ENCODE peak calls at places on chromosomes 11 and 22, in six cellular contexts. Q is prostate gland, A is BJ, Y is fibroblast of mammary gland, B is neural crest cell, Z is A549. P is an unnamed sample.

GRCh38 chr22:30947821-30948454 is 20.6 kb downstream of the MORC2 start:
- DNase-seq in B (no peak), Y (peak), Z (peak), A (no peak), Q (no peak), P (peak)

GRCh38 chr11:86719781-86720463 is 47.5 kb upstream of the ME3 start:
- DNase-seq in A (no peak), Q (no peak), Y (peak), B (no peak), Z (peak), P (peak)

GRCh38 chr11:94455861-94456260 is 37.8 kb downstream of the MRE11 start:
- DNase-seq in Y (no peak), Z (no peak), Q (no peak), A (no peak), B (no peak), P (no peak)

GRCh38 chr11:2533642-2534115 is 88.9 kb downstream of the KCNQ1 start:
- DNase-seq in Y (peak), Q (no peak), A (peak), Z (no peak), B (peak), P (peak)

GRCh38 chr11:30749268-30749667 is 163.1 kb upstream of the MPPED2 start:
- DNase-seq in Y (no peak), A (no peak), B (no peak), Q (no peak), Z (no peak), P (no peak)

GRCh38 chr11:102306048-102306575 is 11.2 kb upstream of the BIRC3 start:
- DNase-seq in Z (peak), Y (no peak), Q (peak), A (no peak), B (no peak), P (no peak)

GRCh38 chr22:39439170-39439569 is 17.6 kb upstream of the MGAT3 start:
- DNase-seq in Z (peak), Q (no peak), B (no peak), A (no peak), Y (peak), P (no peak)

GRCh38 chr11:62324738-62325556 is 12.3 kb upstream of the ASRGL1 start:
- DNase-seq in Y (peak), Z (peak), A (no peak), B (peak), Q (no peak), P (no peak)

GRCh38 chr22:26851125-26851524 is 193.7 kb downstream of the MIAT start:
- DNase-seq in Q (no peak), A (no peak), Y (no peak), Z (no peak), B (no peak), P (no peak)

GRCh38 chr11:94544832-94545640 is 1.3 kb downstream of the FUT4 start:
- DNase-seq in Q (peak), B (peak), A (no peak), Z (no peak), Y (no peak), P (no peak)

GRCh38 chr11:126637800-126638175 is 282.3 kb downstream of the ST3GAL4 start:
- DNase-seq in B (no peak), Z (no peak), A (peak), Y (peak), Q (no peak), P (no peak)

GRCh38 chr22:19629720-19630419 is 84.4 kb upstream of the SEPTIN5 start:
- DNase-seq in A (no peak), B (peak), Q (peak), Z (peak), Y (peak), P (peak)

GRCh38 chr22:28241637-28242290 is 322.7 kb upstream of the PITPNB start:
- DNase-seq in Y (no peak), A (no peak), Z (no peak), Q (no peak), B (no peak), P (no peak)

GRCh38 chr11:74532496-74533246 is 39.1 kb upstream of the LIPT2 start:
- DNase-seq in Q (peak), Z (no peak), Y (no peak), B (no peak), A (no peak), P (no peak)

GRCh38 chr11:131441398-131441797 is 71.0 kb downstream of the NTM start:
- DNase-seq in A (no peak), Y (no peak), B (no peak), Q (no peak), Z (no peak), P (no peak)

GRCh38 chr22:22587577-22588188 is 28.6 kb upstream of the PRAME start:
- DNase-seq in B (no peak), Z (no peak), Q (no peak), Y (no peak), A (no peak), P (no peak)

GRCh38 chr11:111585371-111585770 is 16.9 kb upstream of the SIK2 start:
- DNase-seq in Q (no peak), B (no peak), Y (peak), A (no peak), Z (no peak), P (no peak)

GRCh38 chr11:9616858-9617257 is 43.4 kb downstream of the WEE1 start:
- DNase-seq in A (no peak), Q (no peak), Z (no peak), B (no peak), Y (peak), P (no peak)

GRCh38 chr11:121769191-121769590 is 316.4 kb upstream of the SORL1-AS1 start:
- DNase-seq in Y (no peak), Q (no peak), Z (no peak), B (no peak), A (no peak), P (no peak)

GRCh38 chr22:24969588-24970301 is 17.2 kb downstream of the KIAA1671 start:
- DNase-seq in Z (no peak), Y (no peak), B (no peak), Q (peak), A (peak), P (no peak)

GRCh38 chr11:3836903-3837302 is 3.9 kb downstream of the RHOG start:
- DNase-seq in Z (no peak), Y (no peak), B (no peak), A (no peak), Q (no peak), P (no peak)

GRCh38 chr11:5992604-5993251 is 5.9 kb upstream of the OR52L1 start:
- DNase-seq in B (no peak), Z (peak), Y (peak), A (no peak), Q (no peak), P (no peak)

GRCh38 chr11:88414385-88414861 is 76.9 kb upstream of the CTSC start:
- DNase-seq in Z (no peak), B (no peak), Q (no peak), Y (peak), A (no peak), P (peak)

GRCh38 chr22:41524283-41524682 is 20.0 kb downstream of the POLR3H start:
- DNase-seq in A (no peak), Z (no peak), B (no peak), Y (peak), Q (peak), P (no peak)

GRCh38 chr11:18347471-18348125 is 25.2 kb downstream of the GTF2H1 start:
- DNase-seq in Z (no peak), Y (peak), B (no peak), Q (no peak), A (peak), P (no peak)

GRCh38 chr22:48940988-48941902 is 886.4 kb downstream of the BRD1 start:
- DNase-seq in B (no peak), Y (no peak), A (no peak), Z (no peak), Q (no peak), P (no peak)

GRCh38 chr22:37662039-37662438 is 3.5 kb downstream of the PDXP start:
- DNase-seq in A (no peak), Y (no peak), B (no peak), Z (no peak), Q (no peak), P (no peak)

DNA sequence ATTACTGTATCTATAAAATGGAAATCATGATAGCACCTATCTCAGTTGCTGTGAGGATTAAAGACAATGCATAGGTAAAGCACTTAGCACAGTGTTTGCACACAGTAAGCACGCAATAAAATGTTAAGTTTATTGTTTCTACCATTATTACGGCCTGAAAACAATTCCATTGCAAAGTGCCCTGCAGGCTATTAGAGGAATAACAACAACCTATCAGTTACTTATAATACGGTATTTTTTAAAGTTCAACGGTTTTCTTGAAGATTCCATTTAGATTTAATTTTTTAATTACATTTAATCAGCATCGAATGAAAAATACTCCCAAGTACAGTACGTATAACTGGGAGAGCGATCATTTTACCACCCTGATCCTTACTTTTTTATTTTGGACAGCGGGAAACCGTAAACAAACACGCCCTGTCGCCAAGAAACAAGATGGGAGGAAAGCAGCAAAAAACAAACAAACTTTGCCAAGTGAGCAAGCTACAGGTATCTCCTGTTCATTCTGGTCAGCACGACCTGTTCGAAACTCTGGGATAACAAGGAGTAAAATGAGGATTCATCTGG is 892 bp downstream of the SLC36A4 start:
- DNase-seq in Q (no peak), Y (peak), Z (no peak), A (no peak), B (no peak), P (peak)
- TF ChIP-seq CTCF in Q (peak), Y (peak), Z (no peak), A (peak), B (peak), P (peak)

GRCh38 chr11:36711104-36711825 is 113.2 kb upstream of the RAG2 start:
- DNase-seq in Q (no peak), A (no peak), Y (no peak), B (no peak), Z (peak), P (no peak)
- TF ChIP-seq CTCF in Q (no peak), A (no peak), Y (no peak), B (no peak), Z (no peak), P (peak)

DNA sequence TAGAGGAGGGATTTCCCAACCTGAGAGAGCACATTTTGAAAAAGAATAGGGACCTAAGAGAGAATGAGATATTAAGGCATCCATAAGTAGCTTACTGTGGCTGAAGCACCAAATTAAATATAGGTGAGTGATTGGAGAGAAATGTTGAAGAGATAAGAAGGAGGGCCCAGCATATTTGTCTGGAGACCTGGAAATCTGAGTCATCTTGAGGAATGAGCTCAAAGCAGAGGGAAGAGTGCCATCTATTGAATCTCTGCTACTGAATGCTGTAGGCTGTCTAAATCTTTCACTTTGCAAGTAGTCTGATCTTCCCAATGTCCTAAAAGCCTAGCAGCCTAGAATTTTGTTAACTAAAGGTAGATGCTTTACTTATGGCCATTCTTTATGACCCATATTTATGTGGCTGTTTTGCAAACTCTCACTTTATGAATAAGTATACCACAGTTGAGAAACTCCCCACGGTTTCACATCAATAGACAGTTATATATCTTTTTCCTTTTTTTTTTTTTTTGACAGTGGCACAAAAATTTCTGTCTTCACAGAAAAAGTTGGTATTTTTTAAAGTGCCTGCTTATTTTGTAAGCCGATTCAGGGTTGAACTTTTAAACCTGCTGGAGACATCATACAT is 2093.5 kb downstream of the LRRC4C start:
- DNase-seq in Y (no peak), B (no peak), Z (peak), A (no peak), Q (no peak), P (no peak)
- TF ChIP-seq CTCF in Y (no peak), B (no peak), Z (peak), A (peak), Q (no peak), P (peak)

GRCh38 chr22:44331881-44332714 is 19.3 kb upstream of the SHISAL1 start:
- DNase-seq in B (peak), Y (no peak), Q (no peak), A (no peak), Z (peak), P (no peak)
- TF ChIP-seq CTCF in B (no peak), Y (no peak), Q (no peak), A (no peak), Z (no peak), P (no peak)

DNA sequence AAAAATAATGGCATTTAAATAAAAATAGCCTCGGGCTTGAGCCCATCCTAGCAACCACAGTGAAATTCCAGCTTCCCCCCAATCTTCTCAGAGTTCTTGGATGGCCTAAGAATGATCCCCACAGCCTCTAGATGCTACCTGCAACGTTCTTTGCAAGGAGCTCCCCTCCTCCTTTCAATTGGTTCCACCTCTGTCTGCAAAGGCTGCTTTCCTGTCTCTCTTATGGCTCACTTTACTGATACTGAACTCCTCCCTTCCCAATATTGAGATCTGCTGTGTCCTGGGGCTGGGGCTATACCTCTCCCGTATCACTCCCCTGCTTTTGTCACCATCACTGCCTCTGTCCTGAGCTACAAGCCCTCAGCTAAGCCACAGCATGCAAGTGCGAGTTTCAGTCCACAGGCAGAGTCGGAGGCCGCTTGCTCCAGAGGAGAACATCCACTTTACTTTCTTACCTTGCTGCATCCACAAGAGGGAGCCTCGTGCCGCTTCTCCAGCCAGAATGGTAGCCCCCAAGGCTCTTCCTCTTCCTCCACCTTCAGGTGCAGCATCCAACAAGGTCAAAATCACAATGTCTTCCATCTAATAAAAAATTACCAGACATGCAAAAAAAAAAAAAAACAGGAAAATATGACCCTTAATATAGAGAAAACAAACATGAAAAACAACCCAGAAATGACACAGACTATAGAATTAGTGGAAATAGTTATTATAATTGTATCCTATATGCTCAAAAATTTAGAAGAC is 48.6 kb upstream of the TMEM45B start:
- DNase-seq in B (peak), Y (peak), Z (peak), Q (no peak), A (no peak), P (no peak)
- TF ChIP-seq CTCF in B (peak), Y (peak), Z (peak), Q (no peak), A (peak), P (peak)

GRCh38 chr11:8032576-8033311 is 45.6 kb downstream of the EIF3F start:
- DNase-seq in A (no peak), Q (no peak), Z (no peak), B (no peak), Y (no peak), P (no peak)
- TF ChIP-seq CTCF in A (no peak), Q (no peak), Z (no peak), B (no peak), Y (no peak), P (no peak)